ENCODE peak calls at places on chromosome 6, in four cellular contexts. O is GM12878, V is K562, P is HepG2. U is an unnamed sample.

GRCh38 chr6:109523478-109523877 is 40.5 kb upstream of the ZBTB24 start:
- DNase-seq in O (no peak), V (no peak), P (no peak), U (no peak)

GRCh38 chr6:37077459-37078296 is 72.2 kb downstream of the FGD2 start:
- DNase-seq in O (no peak), V (no peak), P (no peak), U (peak; percentile 72)

GRCh38 chr6:1029196-1029595 is 282.7 kb upstream of the FOXQ1 start:
- DNase-seq in O (no peak), V (no peak), P (no peak), U (no peak)

GRCh38 chr6:12601881-12602280 is 114.7 kb upstream of the PHACTR1 start:
- DNase-seq in O (no peak), V (no peak), P (no peak), U (no peak)

GRCh38 chr6:80618953-80619352 is 512.5 kb downstream of the BCKDHB start:
- DNase-seq in O (no peak), V (no peak), P (no peak), U (no peak)

GRCh38 chr6:109580519-109580918 is 97.5 kb upstream of the ZBTB24 start:
- DNase-seq in O (no peak), V (no peak), P (no peak), U (no peak)

GRCh38 chr6:169950558-169950957 is 199.1 kb downstream of the ERMARD start:
- DNase-seq in O (no peak), V (no peak), P (no peak), U (no peak)

GRCh38 chr6:140480852-140481251 is 1106.4 kb upstream of the CITED2 start:
- DNase-seq in O (no peak), V (no peak), P (no peak), U (no peak)

GRCh38 chr6:149053848-149054558 is 263.5 kb upstream of the TAB2 start:
- DNase-seq in O (no peak), V (no peak), P (no peak), U (no peak)

GRCh38 chr6:16837217-16837972 is 76.1 kb upstream of the ATXN1 start:
- DNase-seq in O (no peak), V (no peak), P (no peak), U (no peak)

GRCh38 chr6:156864557-156864956 is 87.4 kb downstream of the ARID1B start:
- DNase-seq in O (no peak), V (no peak), P (no peak), U (no peak)

GRCh38 chr6:3355358-3356055 is 96.8 kb downstream of the PSMG4 start:
- DNase-seq in O (no peak), V (peak; percentile 61), P (no peak), U (no peak)

GRCh38 chr6:154403803-154404202 is 47.2 kb upstream of the IPCEF1 start:
- DNase-seq in O (no peak), V (no peak), P (no peak), U (no peak)

GRCh38 chr6:159304641-159305040 is 135.4 kb downstream of the FNDC1 start:
- DNase-seq in O (no peak), V (no peak), P (no peak), U (no peak)

GRCh38 chr6:160036331-160036695 is 67.4 kb downstream of the IGF2R start:
- DNase-seq in O (no peak), V (no peak), P (no peak), U (no peak)

GRCh38 chr6:42390228-42390934 is 61.3 kb downstream of the TRERF1 start:
- DNase-seq in O (no peak), V (no peak), P (no peak), U (no peak)

GRCh38 chr6:151095538-151096254 is 144.1 kb upstream of the AKAP12 start:
- DNase-seq in O (no peak), V (no peak), P (peak; percentile 91), U (no peak)

GRCh38 chr6:169499728-169500265 is 202.0 kb downstream of the WDR27 start:
- DNase-seq in O (no peak), V (no peak), P (no peak), U (no peak)

GRCh38 chr6:53322188-53323029 is 26.3 kb downstream of the ELOVL5 start:
- DNase-seq in O (no peak), V (no peak), P (no peak), U (no peak)

GRCh38 chr6:444653-445275 is 53.2 kb downstream of the IRF4 start:
- DNase-seq in O (no peak), V (no peak), P (no peak), U (no peak)

GRCh38 chr6:168650686-168651085 is 209.7 kb downstream of the SMOC2 start:
- DNase-seq in O (no peak), V (no peak), P (no peak), U (no peak)

GRCh38 chr6:148854992-148855391 is 108.2 kb downstream of the UST start:
- DNase-seq in O (no peak), V (no peak), P (no peak), U (no peak)

GRCh38 chr6:33724281-33725023 is 13.0 kb upstream of the UQCC2 start:
- DNase-seq in O (no peak), V (no peak), P (no peak), U (no peak)

GRCh38 chr6:81562169-81562568 is 190.3 kb downstream of the TENT5A start:
- DNase-seq in O (no peak), V (no peak), P (peak; percentile 20), U (no peak)

GRCh38 chr6:163122365-163122764 is 292.2 kb upstream of the QKI start:
- DNase-seq in O (no peak), V (no peak), P (no peak), U (no peak)

GRCh38 chr6:34598725-34599124 is 42.6 kb upstream of the SPDEF start:
- DNase-seq in O (no peak), V (no peak), P (no peak), U (no peak)

GRCh38 chr6:166258854-166259276 is 49.3 kb downstream of the PRR18 start:
- DNase-seq in O (no peak), V (no peak), P (no peak), U (no peak)

GRCh38 chr6:170178561-170179477 is 112.1 kb downstream of the DLL1 start:
- DNase-seq in O (no peak), V (no peak), P (no peak), U (no peak)

GRCh38 chr6:32152414-32153251 is 894 bp upstream of the PRRT1 start:
- DNase-seq in O (no peak), V (peak; percentile 43), P (no peak), U (no peak)

GRCh38 chr6:107822154-107823046 is 1.7 kb downstream of the SCML4 start:
- DNase-seq in O (peak; percentile 21), V (no peak), P (no peak), U (no peak)

GRCh38 chr6:88650979-88651378 is 312.4 kb downstream of the RNGTT start:
- DNase-seq in O (no peak), V (no peak), P (no peak), U (no peak)

GRCh38 chr6:15048367-15048766 is 197.5 kb upstream of the JARID2 start:
- DNase-seq in O (peak; percentile 35), V (no peak), P (no peak), U (no peak)

GRCh38 chr6:27761391-27761790 is 150.8 kb downstream of the OR2B2 start:
- DNase-seq in O (no peak), V (peak; percentile 5), P (no peak), U (no peak)
- TF ChIP-seq BRCA1 in O (no peak), V (no peak), P (no peak), U (no peak)

GRCh38 chr6:130138116-130138908 is 84.4 kb downstream of the SAMD3 start:
- DNase-seq in O (no peak), V (no peak), P (no peak), U (no peak)

GRCh38 chr6:130138909-130139242 is 83.9 kb downstream of the SAMD3 start:
- DNase-seq in O (no peak), V (no peak), P (no peak), U (no peak)

GRCh38 chr6:130136803-130137202 is 85.9 kb downstream of the SAMD3 start:
- DNase-seq in O (no peak), V (no peak), P (no peak), U (no peak)

GRCh38 chr6:130132286-130132701 is 90.5 kb downstream of the SAMD3 start:
- DNase-seq in O (no peak), V (no peak), P (no peak), U (no peak)

GRCh38 chr6:130134594-130134993 is 88.2 kb downstream of the SAMD3 start:
- DNase-seq in O (no peak), V (no peak), P (no peak), U (no peak)
- H3K36me3 ChIP-seq in O (no peaks in the 10 kb centered on the region), V (no peaks in the 10 kb centered on the region), P (no peaks in the 10 kb centered on the region), U (no peaks in the 10 kb centered on the region)

GRCh38 chr6:72691298-72691697 is 69.4 kb downstream of the KCNQ5 start:
- DNase-seq in O (no peak), V (no peak), P (no peak), U (no peak)

GRCh38 chr6:72683797-72684196 is 61.9 kb downstream of the KCNQ5 start:
- DNase-seq in O (peak; percentile 65), V (no peak), P (no peak), U (no peak)

GRCh38 chr6:72689107-72689954 is 67.5 kb downstream of the KCNQ5 start:
- DNase-seq in O (peak; percentile 96), V (no peak), P (no peak), U (no peak)
- TF ChIP-seq GABPA in O (no peak), V (no peak), P (no peak), U (no peak)

GRCh38 chr6:118774596-118774995 is 119.4 kb upstream of the ASF1A start:
- DNase-seq in O (no peak), V (no peak), P (no peak), U (no peak)

GRCh38 chr6:118772886-118773285 is 121.1 kb upstream of the ASF1A start:
- DNase-seq in O (no peak), V (no peak), P (no peak), U (no peak)

GRCh38 chr6:118780728-118781127 is 113.2 kb upstream of the ASF1A start:
- DNase-seq in O (no peak), V (no peak), P (no peak), U (no peak)

GRCh38 chr6:118775381-118775780 is 118.6 kb upstream of the ASF1A start:
- DNase-seq in O (no peak), V (no peak), P (no peak), U (no peak)

GRCh38 chr6:118776607-118777549 is 117.1 kb upstream of the ASF1A start:
- DNase-seq in O (peak; percentile 20), V (peak; percentile 62), P (peak; percentile 64), U (no peak)
- TF ChIP-seq BRCA1 in O (no peak), V (no peak), P (no peak), U (no peak)

U was measured in H1.